ENCODE peak calls at places on chromosomes 11 and 22, in five cellular contexts. X, R, B, P and L are unnamed samples.

GRCh38 chr22:35506259-35506570 is 34.4 kb upstream of the RASD2 start:
- DNase-seq in X (no peak), R (peak; percentile 46), B (no peak), P (no peak), L (no peak)

GRCh38 chr11:14499178-14499559 is 442 bp downstream of the COPB1 start:
- DNase-seq in X (no peak), R (no peak), B (no peak), P (peak; percentile 55), L (no peak)

GRCh38 chr11:9280655-9281301 is 15.6 kb upstream of the DENND5A start:
- DNase-seq in X (no peak), R (no peak), B (no peak), P (peak; percentile 62), L (no peak)

GRCh38 chr11:23311986-23312940 is 452.0 kb upstream of the CCDC179 start:
- DNase-seq in X (peak; percentile 10), R (no peak), B (no peak), P (no peak), L (no peak)

GRCh38 chr11:62497132-62497915 is 49.3 kb downstream of the AHNAK start:
- DNase-seq in X (peak; percentile 66), R (no peak), B (no peak), P (peak; percentile 65), L (no peak)

GRCh38 chr11:48307760-48308386 is 1.9 kb downstream of the OR4S1 start:
- DNase-seq in X (peak; percentile 45), R (peak; percentile 4), B (no peak), P (peak; percentile 74), L (peak; percentile 37)

GRCh38 chr11:45590743-45591142 is 74.7 kb downstream of the CHST1 start:
- DNase-seq in X (peak; percentile 53), R (no peak), B (peak; percentile 89), P (no peak), L (no peak)

GRCh38 chr11:119029340-119030028 is 1.2 kb downstream of the SLC37A4 start:
- DNase-seq in X (peak; percentile 37), R (no peak), B (no peak), P (peak; percentile 91), L (peak; percentile 81)

GRCh38 chr11:102253018-102253775 is 64.1 kb upstream of the BIRC3 start:
- DNase-seq in X (no peak), R (no peak), B (no peak), P (peak; percentile 48), L (no peak)

GRCh38 chr11:97349201-97349600 is 959.4 kb downstream of the JRKL start:
- DNase-seq in X (no peak), R (no peak), B (no peak), P (no peak), L (no peak)

GRCh38 chr22:19596680-19597398 is 72.6 kb upstream of the CLDN5 start:
- DNase-seq in X (no peak), R (no peak), B (no peak), P (no peak), L (no peak)

GRCh38 chr11:113341388-113342165 is 27.2 kb downstream of the TTC12 start:
- DNase-seq in X (peak; percentile 66), R (no peak), B (no peak), P (no peak), L (no peak)

GRCh38 chr11:128302425-128303186 is 284.8 kb downstream of the ETS1 start:
- DNase-seq in X (peak; percentile 25), R (no peak), B (no peak), P (no peak), L (no peak)

GRCh38 chr11:35619030-35619753 is 932 bp downstream of the FJX1 start:
- DNase-seq in X (peak; percentile 71), R (no peak), B (no peak), P (peak; percentile 18), L (peak; percentile 49)

GRCh38 chr22:35581023-35581413 is 36.1 kb downstream of the MB start:
- DNase-seq in X (no peak), R (no peak), B (no peak), P (no peak), L (no peak)

GRCh38 chr22:20583471-20583922 is 76.1 kb downstream of the MED15 start:
- DNase-seq in X (no peak), R (no peak), B (no peak), P (no peak), L (no peak)

GRCh38 chr11:2581151-2581930 is 118.5 kb downstream of the KCNQ1OT1 start:
- DNase-seq in X (peak; percentile 18), R (no peak), B (no peak), P (no peak), L (no peak)

GRCh38 chr11:95908826-95909225 is 15.1 kb downstream of the MTMR2 start:
- DNase-seq in X (no peak), R (no peak), B (no peak), P (no peak), L (no peak)

GRCh38 chr11:72441647-72442267 is 7.4 kb upstream of the CLPB start:
- DNase-seq in X (no peak), R (no peak), B (no peak), P (no peak), L (no peak)

GRCh38 chr11:9230291-9230690 is 34.9 kb downstream of the DENND5A start:
- DNase-seq in X (no peak), R (no peak), B (no peak), P (no peak), L (no peak)

GRCh38 chr11:126231725-126232459 is 20.3 kb downstream of the FAM118B start:
- DNase-seq in X (no peak), R (peak; percentile 36), B (no peak), P (no peak), L (no peak)

GRCh38 chr11:65448418-65449196 is 26.0 kb downstream of the NEAT1 start:
- DNase-seq in X (no peak), R (no peak), B (no peak), P (no peak), L (no peak)

GRCh38 chr11:14446701-14447169 is 52.9 kb downstream of the COPB1 start:
- DNase-seq in X (no peak), R (no peak), B (no peak), P (no peak), L (no peak)

GRCh38 chr11:57368106-57368826 is 12.7 kb downstream of the PRG3 start:
- DNase-seq in X (no peak), R (no peak), B (no peak), P (no peak), L (no peak)

GRCh38 chr11:130448416-130449068 is at the start of gene ADAMTS15:
- DNase-seq in X (peak; percentile 81), R (no peak), B (no peak), P (peak; percentile 87), L (peak; percentile 73)

GRCh38 chr11:118090545-118091162 is 3.9 kb upstream of the SMIM35 start:
- DNase-seq in X (no peak), R (no peak), B (no peak), P (no peak), L (no peak)

GRCh38 chr11:126886085-126886484 is 114.5 kb downstream of the KIRREL3 start:
- DNase-seq in X (no peak), R (no peak), B (no peak), P (no peak), L (no peak)

GRCh38 chr11:5336331-5336730 is 7.0 kb downstream of the OR51B5 start:
- DNase-seq in X (no peak), R (no peak), B (no peak), P (no peak), L (no peak)

GRCh38 chr22:35465109-35465701 is 65.3 kb downstream of the MCM5 start:
- DNase-seq in X (no peak), R (no peak), B (no peak), P (no peak), L (no peak)

GRCh38 chr22:32723632-32724031 is 77.9 kb upstream of the TIMP3 start:
- DNase-seq in X (no peak), R (peak; percentile 83), B (no peak), P (peak; percentile 46), L (peak; percentile 69)

GRCh38 chr11:75705541-75705940 is 12.1 kb upstream of the MOGAT2 start:
- DNase-seq in X (no peak), R (no peak), B (no peak), P (no peak), L (no peak)

GRCh38 chr11:130037881-130038601 is 31.7 kb upstream of the APLP2 start:
- DNase-seq in X (no peak), R (no peak), B (no peak), P (no peak), L (no peak)

GRCh38 chr22:46175631-46176030 is 25.3 kb downstream of the PPARA start:
- DNase-seq in X (no peak), R (peak; percentile 13), B (no peak), P (no peak), L (no peak)

GRCh38 chr11:65298131-65298535 is 16.5 kb upstream of the CDC42EP2 start:
- DNase-seq in X (no peak), R (no peak), B (no peak), P (peak; percentile 61), L (no peak)

GRCh38 chr22:48709976-48710375 is 1117.7 kb downstream of the BRD1 start:
- DNase-seq in X (no peak), R (no peak), B (no peak), P (no peak), L (no peak)
- H3K9me3 ChIP-seq in X (no peaks in the 10 kb centered on the region), R (peaks cover 96% of the 10 kb centered on the region), B (peaks cover under 1% of the 10 kb centered on the region), P (no peaks in the 10 kb centered on the region), L (no peaks in the 10 kb centered on the region)

DNA sequence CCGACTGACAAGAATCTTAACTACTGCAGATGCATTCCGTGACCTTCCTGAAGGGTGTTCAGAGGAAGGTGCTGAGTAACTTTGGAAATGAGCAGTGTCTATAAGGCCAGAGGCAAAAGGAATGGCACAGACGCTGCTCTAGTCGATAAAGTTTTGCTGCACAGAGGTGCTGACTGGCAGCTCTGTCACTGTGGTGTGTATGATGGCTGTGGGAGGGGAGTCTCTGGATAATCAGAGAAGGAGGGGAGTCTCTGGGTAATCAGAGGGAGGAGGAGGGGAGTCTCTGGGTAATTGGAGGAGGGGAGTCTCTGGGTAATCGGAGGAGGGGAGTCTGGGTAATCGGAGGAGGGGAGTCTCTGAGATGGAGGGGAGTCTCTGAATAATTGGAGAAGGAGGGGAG is 18.4 kb downstream of the PTDSS2 start:
- DNase-seq in X (no peak), R (no peak), B (no peak), P (no peak), L (no peak)
- TF ChIP-seq CTCF in X (no peak), R (no peak), B (no peak), P (no peak), L (no peak)

DNA sequence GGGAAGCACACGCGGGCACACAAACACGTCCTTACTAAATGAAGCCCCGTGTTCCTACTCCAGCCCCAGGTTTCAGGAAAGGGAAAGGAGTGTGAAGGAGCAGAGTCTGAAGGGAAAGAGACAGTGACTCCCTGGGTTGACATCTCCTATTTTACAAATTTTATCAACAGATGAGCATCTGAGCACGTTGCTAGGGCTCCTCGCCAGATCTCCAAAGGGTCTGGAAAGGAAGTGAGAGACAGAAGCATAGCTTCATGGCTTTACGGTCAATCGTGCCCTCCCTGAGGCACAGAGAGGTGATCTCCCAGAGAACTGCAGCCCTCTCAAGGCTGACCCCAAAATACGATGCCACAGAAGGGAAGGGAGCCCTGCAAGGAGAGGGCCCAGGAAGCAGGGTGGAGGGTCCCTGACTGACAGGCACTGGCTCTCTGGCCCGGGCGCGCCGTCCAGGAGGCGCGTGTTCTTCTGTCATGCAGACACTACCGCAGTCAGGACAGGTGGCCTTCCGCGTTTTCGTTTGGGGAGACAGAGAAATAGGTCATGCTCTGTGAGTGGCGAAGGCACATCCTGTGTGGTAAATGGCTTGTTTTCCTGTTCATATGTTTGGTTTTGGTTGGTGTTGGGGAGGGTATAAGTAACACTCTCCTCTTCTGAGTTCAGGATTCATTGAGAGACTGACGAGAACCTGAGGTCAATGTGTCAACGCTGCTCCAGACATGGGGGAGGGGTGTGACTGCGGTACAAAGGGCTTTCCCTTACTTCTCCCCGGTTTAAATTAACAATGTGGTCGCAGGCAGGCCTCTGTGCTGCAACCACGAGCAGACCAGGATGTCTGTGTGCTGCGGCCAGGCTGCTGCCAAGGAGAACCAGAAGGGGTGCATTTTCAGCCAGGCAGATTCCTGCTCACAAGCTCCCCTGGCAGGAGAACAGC is 813.3 kb downstream of the OPCML start:
- DNase-seq in X (no peak), R (no peak), B (no peak), P (peak; percentile 17), L (no peak)
- H3K9me3 ChIP-seq in X (no peaks in the 10 kb centered on the region), R (no peaks in the 10 kb centered on the region), B (no peaks in the 10 kb centered on the region), P (no peaks in the 10 kb centered on the region), L (no peaks in the 10 kb centered on the region)

GRCh38 chr22:44067033-44067432 is 42.9 kb downstream of the PARVB start:
- DNase-seq in X (no peak), R (no peak), B (no peak), P (no peak), L (no peak)
- TF ChIP-seq CTCF in X (no peak), R (no peak), B (no peak), P (no peak), L (no peak)